ENCODE peak calls at places on chromosomes 7 and 10, in four cellular contexts. G, P, B and F are unnamed samples.

GRCh38 chr7:106583133-106583532 is 77.8 kb downstream of the CCDC71L start:
- DNase-seq in G (no peak), P (no peak), B (no peak), F (no peak)

GRCh38 chr10:114684822-114685209 is 26.7 kb upstream of the ABLIM1 start:
- DNase-seq in G (peak), P (peak), B (peak), F (no peak)

GRCh38 chr10:43318456-43318855 is 51.6 kb upstream of the RASGEF1A start:
- DNase-seq in G (no peak), P (no peak), B (no peak), F (no peak)

GRCh38 chr10:49053053-49053997 is 62.0 kb downstream of the VSTM4 start:
- DNase-seq in G (no peak), P (no peak), B (no peak), F (no peak)

GRCh38 chr10:86649471-86650150 is 4.7 kb upstream of the OPN4 start:
- DNase-seq in G (no peak), P (no peak), B (no peak), F (no peak)

GRCh38 chr7:91566333-91566732 is 302.1 kb downstream of the FZD1 start:
- DNase-seq in G (no peak), P (no peak), B (no peak), F (no peak)

GRCh38 chr7:41256186-41256945 is 446.5 kb downstream of the INHBA start:
- DNase-seq in G (no peak), P (no peak), B (no peak), F (no peak)

GRCh38 chr10:97873569-97873968 is 23.9 kb downstream of the GOLGA7B start:
- DNase-seq in G (no peak), P (no peak), B (no peak), F (no peak)

GRCh38 chr7:46071076-46071475 is 150.0 kb upstream of the IGFBP3 start:
- DNase-seq in G (no peak), P (no peak), B (no peak), F (no peak)

GRCh38 chr10:119350529-119351001 is 143.2 kb downstream of the GRK5 start:
- DNase-seq in G (no peak), P (peak), B (no peak), F (no peak)

GRCh38 chr10:79128241-79128922 is 59.6 kb downstream of the ZMIZ1 start:
- DNase-seq in G (no peak), P (no peak), B (peak), F (no peak)

GRCh38 chr10:44992732-44993225 is 7.9 kb upstream of the ZNF22 start:
- DNase-seq in G (no peak), P (no peak), B (no peak), F (no peak)

GRCh38 chr10:44832595-44833390 is 78.3 kb upstream of the TMEM72 start:
- DNase-seq in G (no peak), P (no peak), B (no peak), F (no peak)

GRCh38 chr7:136405931-136406777 is 429.0 kb upstream of the MTPN start:
- DNase-seq in G (peak), P (peak), B (peak), F (peak)

GRCh38 chr10:124381011-124381591 is 37.6 kb downstream of the OAT start:
- DNase-seq in G (no peak), P (peak), B (peak), F (no peak)

GRCh38 chr10:88693392-88694020 is 12.5 kb upstream of the LIPK start:
- DNase-seq in G (peak), P (no peak), B (peak), F (no peak)

GRCh38 chr7:6323936-6324701 is 51.7 kb upstream of the CYTH3 start:
- DNase-seq in G (no peak), P (no peak), B (peak), F (no peak)

GRCh38 chr7:145928937-145929336 is 187.7 kb upstream of the CNTNAP2 start:
- DNase-seq in G (no peak), P (no peak), B (no peak), F (no peak)

GRCh38 chr7:105830405-105831218 is 45.8 kb downstream of the ATXN7L1 start:
- DNase-seq in G (peak), P (peak), B (peak), F (no peak)

GRCh38 chr10:103690281-103690680 is 165.1 kb downstream of the SH3PXD2A start:
- DNase-seq in G (no peak), P (no peak), B (no peak), F (no peak)

GRCh38 chr7:79897166-79897565 is 237.5 kb upstream of the GNAI1 start:
- DNase-seq in G (no peak), P (no peak), B (no peak), F (no peak)

GRCh38 chr7:32901629-32902028 is 10.1 kb upstream of the KBTBD2 start:
- DNase-seq in G (no peak), P (no peak), B (no peak), F (no peak)

GRCh38 chr7:100428199-100428966 is at the start of gene ZCWPW1:
- DNase-seq in G (peak), P (peak), B (peak), F (peak)

GRCh38 chr7:100428967-100429636 is 529 bp upstream of the MEPCE start:
- DNase-seq in G (peak), P (peak), B (peak), F (peak)

GRCh38 chr7:100426516-100426915 is 2.0 kb downstream of the ZCWPW1 start:
- DNase-seq in G (no peak), P (no peak), B (no peak), F (no peak)

GRCh38 chr7:100429637-100430449 is at the start of gene MEPCE:
- DNase-seq in G (peak), P (peak), B (peak), F (peak)

DNA sequence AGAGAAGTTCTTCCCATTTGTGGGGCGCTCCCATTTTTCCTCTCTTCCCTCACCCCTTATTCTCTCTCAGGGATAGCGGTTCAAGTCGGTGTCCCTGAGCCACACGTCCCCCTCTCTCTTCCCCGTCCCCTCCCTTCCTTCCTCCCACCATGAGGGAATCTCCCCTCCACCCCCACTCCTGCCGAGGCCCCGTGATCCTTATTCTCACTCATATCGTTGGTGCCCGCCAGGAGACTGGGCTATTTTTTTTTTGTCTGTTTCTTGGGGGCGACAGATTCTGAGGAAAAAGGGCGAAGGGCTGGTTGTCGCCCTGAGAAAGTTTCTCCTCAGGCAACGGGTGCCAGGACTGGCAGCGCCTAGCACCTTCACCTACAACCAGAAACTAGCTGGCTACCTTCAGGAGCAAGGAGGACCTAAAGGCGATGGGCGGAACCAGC is 723 bp downstream of the ZCWPW1 start:
- DNase-seq in G (no peak), P (no peak), B (no peak), F (no peak)
- H3K4me3 ChIP-seq in G (peak), P (no peak), B (no peak), F (no peak)

GRCh38 chr7:101100858-101101847 is 15.9 kb downstream of the TRIM56 start:
- DNase-seq in G (no peak), P (no peak), B (no peak), F (no peak)

GRCh38 chr7:101096331-101096956 is 11.2 kb downstream of the TRIM56 start:
- DNase-seq in G (no peak), P (no peak), B (no peak), F (no peak)

GRCh38 chr7:101097561-101097960 is 12.3 kb downstream of the TRIM56 start:
- DNase-seq in G (no peak), P (no peak), B (no peak), F (no peak)

GRCh38 chr7:101096957-101097347 is 11.7 kb downstream of the TRIM56 start:
- DNase-seq in G (no peak), P (no peak), B (no peak), F (no peak)

GRCh38 chr7:101099969-101100781 is 14.9 kb downstream of the TRIM56 start:
- DNase-seq in G (peak), P (peak), B (peak), F (peak)
- TF ChIP-seq MAX in G (peak), P (peak), B (peak), F (peak)

GRCh38 chr10:17802966-17803365 is 6.2 kb upstream of the MRC1 start:
- DNase-seq in G (no peak), P (no peak), B (peak), F (no peak)

GRCh38 chr10:17802350-17802749 is 6.8 kb upstream of the MRC1 start:
- DNase-seq in G (no peak), P (no peak), B (no peak), F (no peak)

GRCh38 chr10:17805440-17805839 is 3.7 kb upstream of the MRC1 start:
- DNase-seq in G (no peak), P (no peak), B (no peak), F (no peak)

GRCh38 chr10:17805921-17806577 is 3.1 kb upstream of the MRC1 start:
- DNase-seq in G (peak), P (no peak), B (no peak), F (peak)

GRCh38 chr10:17801507-17801906 is 7.6 kb upstream of the MRC1 start:
- DNase-seq in G (no peak), P (peak), B (no peak), F (no peak)
- TF ChIP-seq CTCF in G (peak), P (no peak), B (no peak), F (no peak)

DNA sequence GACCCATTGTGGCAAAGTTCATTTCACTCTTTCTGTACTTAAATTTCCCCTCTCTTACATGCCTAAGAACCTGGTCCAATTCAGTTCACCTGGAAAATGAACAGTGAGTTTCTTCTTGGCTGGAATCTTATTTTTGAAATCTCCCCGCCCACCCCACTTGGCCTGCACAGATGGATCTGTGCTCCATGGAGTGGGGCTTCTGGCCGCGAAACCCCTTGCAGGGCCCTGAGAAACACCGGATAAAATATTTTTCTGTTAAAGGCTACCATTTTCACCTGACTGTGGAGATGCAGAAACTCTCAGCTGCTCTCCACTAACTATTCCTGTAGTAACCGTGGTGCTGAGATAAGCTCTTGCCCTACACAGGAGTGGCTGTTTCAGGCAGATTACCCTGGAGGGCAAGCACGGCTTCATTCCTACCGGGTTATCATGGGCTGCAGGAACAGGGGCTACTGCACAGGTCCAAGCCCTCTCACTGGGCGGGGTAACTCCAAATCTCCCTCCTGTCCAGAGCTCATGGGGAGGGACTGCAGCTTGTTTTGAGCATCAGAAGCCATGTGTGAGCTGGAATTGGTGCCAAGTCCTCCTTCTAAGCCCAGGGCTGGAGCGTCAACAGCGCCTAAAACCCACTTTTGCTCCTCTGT is 118.9 kb downstream of the PRPF18 start:
- DNase-seq in G (no peak), P (no peak), B (no peak), F (no peak)
- H3K4me3 ChIP-seq in G (no peak), P (no peak), B (peak), F (no peak)

DNA sequence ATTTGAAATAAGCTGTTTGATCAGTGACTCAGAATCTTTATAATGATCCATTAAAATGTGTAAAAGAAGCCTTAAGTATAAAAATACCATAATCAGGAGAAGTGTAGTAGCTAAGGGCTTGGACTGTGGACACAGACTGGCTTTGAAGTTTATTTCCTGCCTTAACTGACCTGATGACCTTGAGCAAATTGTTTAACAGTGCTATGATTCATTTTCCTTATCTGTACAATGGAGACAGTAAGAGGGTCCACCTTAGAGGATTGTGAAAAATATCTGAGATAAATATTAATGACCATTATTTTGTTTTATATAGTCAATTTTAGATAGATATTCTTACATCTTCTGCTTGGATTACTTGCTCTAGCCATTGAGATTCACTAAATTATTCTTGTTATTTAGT is 13.3 kb upstream of the RPA3 start:
- DNase-seq in G (no peak), P (peak), B (peak), F (no peak)
- TF ChIP-seq MAX in G (no peak), P (no peak), B (no peak), F (no peak)